ENCODE peak calls at places on chromosomes 3 and 15, in five cellular contexts. K is pancreas, Z is GM23338, A is neural progenitor cell, M is left ventricle myocardium inferior. G is an unnamed sample.

GRCh38 chr3:159816507-159816906 is 172.1 kb upstream of the IL12A start:
- DNase-seq in K (no peak), Z (no peak), A (no peak), M (no peak), G (no peak)

GRCh38 chr3:152030320-152030719 is 156.9 kb downstream of the SUCNR1 start:
- DNase-seq in K (no peak), Z (no peak), A (no peak), M (no peak), G (no peak)

GRCh38 chr3:113508966-113509365 is 6.0 kb downstream of the SPICE1 start:
- DNase-seq in K (no peak), Z (no peak), A (no peak), M (no peak), G (no peak)

GRCh38 chr3:116005404-116005803 is 382.1 kb downstream of the GAP43 start:
- DNase-seq in K (peak; percentile 6), Z (no peak), A (no peak), M (peak; percentile 12), G (no peak)

GRCh38 chr15:68431792-68432401 is at the start of gene ITGA11:
- DNase-seq in K (peak; percentile 55), Z (peak; percentile 90), A (peak; percentile 90), M (peak; percentile 83), G (no peak)

GRCh38 chr3:138861755-138862333 is 27.1 kb upstream of the PIK3CB start:
- DNase-seq in K (no peak), Z (peak; percentile 69), A (peak; percentile 61), M (no peak), G (no peak)

GRCh38 chr3:152400912-152401311 is 132.2 kb downstream of the MBNL1 start:
- DNase-seq in K (no peak), Z (no peak), A (no peak), M (no peak), G (no peak)

GRCh38 chr15:33320017-33320416 is 9.2 kb downstream of the RYR3 start:
- DNase-seq in K (no peak), Z (no peak), A (no peak), M (no peak), G (no peak)

GRCh38 chr3:159620873-159621272 is 367.8 kb upstream of the IL12A start:
- DNase-seq in K (no peak), Z (no peak), A (no peak), M (no peak), G (no peak)

GRCh38 chr3:127911421-127911931 is 3.6 kb upstream of the KBTBD12 start:
- DNase-seq in K (no peak), Z (no peak), A (no peak), M (no peak), G (no peak)

GRCh38 chr3:141218204-141218603 is 13.4 kb upstream of the PXYLP1 start:
- DNase-seq in K (no peak), Z (no peak), A (no peak), M (no peak), G (no peak)

GRCh38 chr15:56538901-56539545 is 74.1 kb upstream of the MNS1 start:
- DNase-seq in K (no peak), Z (no peak), A (no peak), M (no peak), G (no peak)

GRCh38 chr15:70752142-70752754 is 11.1 kb downstream of the UACA start:
- DNase-seq in K (no peak), Z (no peak), A (no peak), M (peak; percentile 79), G (no peak)

GRCh38 chr15:76467136-76467535 is 130.6 kb downstream of the ISL2 start:
- DNase-seq in K (no peak), Z (no peak), A (no peak), M (no peak), G (no peak)

GRCh38 chr3:52606373-52607085 is 70.1 kb downstream of the UQCC5 start:
- DNase-seq in K (peak; percentile 55), Z (no peak), A (no peak), M (no peak), G (peak; percentile 70)

GRCh38 chr15:94265009-94265408 is 33.6 kb downstream of the MCTP2 start:
- DNase-seq in K (no peak), Z (no peak), A (no peak), M (no peak), G (no peak)

GRCh38 chr3:40109641-40110490 is 199.6 kb upstream of the EIF1B start:
- DNase-seq in K (no peak), Z (peak; percentile 71), A (peak; percentile 54), M (no peak), G (no peak)

GRCh38 chr15:73950479-73951043 is 24.3 kb downstream of the LOXL1 start:
- DNase-seq in K (no peak), Z (no peak), A (no peak), M (no peak), G (no peak)

GRCh38 chr3:190076601-190077444 is 43.9 kb downstream of the P3H2 start:
- DNase-seq in K (no peak), Z (peak; percentile 54), A (peak; percentile 75), M (no peak), G (peak; percentile 38)

GRCh38 chr3:65030847-65031463 is 343.2 kb upstream of the ADAMTS9 start:
- DNase-seq in K (no peak), Z (no peak), A (no peak), M (no peak), G (no peak)

GRCh38 chr3:128548011-128548410 is 55.0 kb upstream of the GATA2 start:
- DNase-seq in K (no peak), Z (no peak), A (no peak), M (no peak), G (no peak)

GRCh38 chr3:44318929-44319328 is 19.6 kb upstream of the TCAIM start:
- DNase-seq in K (no peak), Z (peak; percentile 75), A (peak; percentile 35), M (no peak), G (no peak)

GRCh38 chr3:128469128-128469527 is 2.4 kb upstream of the DNAJB8 start:
- DNase-seq in K (no peak), Z (no peak), A (no peak), M (no peak), G (no peak)

GRCh38 chr15:74995779-74996765 is 709 bp downstream of the SCAMP5 start:
- DNase-seq in K (peak; percentile 72), Z (peak; percentile 74), A (peak; percentile 66), M (no peak), G (no peak)

GRCh38 chr15:66860844-66861243 is 158.8 kb downstream of the SMAD6 start:
- DNase-seq in K (no peak), Z (no peak), A (no peak), M (no peak), G (no peak)

GRCh38 chr15:29278436-29279099 is 8.9 kb upstream of the NSMCE3 start:
- DNase-seq in K (no peak), Z (no peak), A (no peak), M (no peak), G (no peak)

GRCh38 chr3:101249512-101249911 is 70.9 kb downstream of the IMPG2 start:
- DNase-seq in K (no peak), Z (no peak), A (no peak), M (no peak), G (no peak)

GRCh38 chr3:101253429-101253828 is 66.9 kb downstream of the IMPG2 start:
- DNase-seq in K (no peak), Z (no peak), A (no peak), M (no peak), G (no peak)

GRCh38 chr3:101255441-101255840 is 64.9 kb downstream of the IMPG2 start:
- DNase-seq in K (no peak), Z (no peak), A (no peak), M (no peak), G (no peak)

GRCh38 chr3:101252307-101252706 is 68.1 kb downstream of the IMPG2 start:
- DNase-seq in K (no peak), Z (no peak), A (no peak), M (no peak), G (no peak)

GRCh38 chr3:101252897-101253296 is 67.5 kb downstream of the IMPG2 start:
- DNase-seq in K (no peak), Z (peak; percentile 59), A (peak; percentile 36), M (no peak), G (no peak)
- H3K27ac ChIP-seq in K (no peak overlapping the region), Z (no peak overlapping the region), A (no peak overlapping the region), M (no peak overlapping the region), G (no peak overlapping the region)

DNA sequence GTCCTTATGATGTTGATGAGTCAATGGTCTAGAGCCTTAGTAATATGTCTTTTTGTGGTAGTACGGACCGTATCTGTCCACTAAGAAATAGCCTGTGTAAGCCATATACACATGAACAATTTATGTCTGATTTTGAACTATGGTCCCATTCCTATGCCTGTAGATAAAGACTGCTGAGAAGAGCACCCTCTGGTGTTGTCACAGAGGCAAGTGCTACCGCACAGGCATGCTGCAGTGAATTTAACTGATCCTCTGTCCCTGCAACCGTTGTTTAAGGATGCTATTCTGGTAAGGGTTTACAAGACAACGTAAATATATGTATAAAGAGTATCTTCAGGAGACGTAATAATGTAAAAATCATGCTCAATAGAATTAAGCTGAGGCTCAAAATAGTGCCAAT is 170.7 kb downstream of the UBE3A start:
- DNase-seq in K (no peak), Z (peak; percentile 66), A (peak; percentile 33), M (no peak), G (no peak)
- TF ChIP-seq CTCF in K (no peak), Z (peak; percentile 77), A (peak; percentile 60), M (peak; percentile 39), G (no peak)

GRCh38 chr3:121152573-121152972 is 244.6 kb downstream of the STXBP5L start:
- DNase-seq in K (no peak), Z (peak; percentile 36), A (peak; percentile 34), M (no peak), G (no peak)
- H3K4me3 ChIP-seq in K (no peak overlapping the region), Z (no peak overlapping the region), A (no peak overlapping the region), M (no peak overlapping the region), G (no peak overlapping the region)

GRCh38 chr15:92891533-92892200 is 8.5 kb upstream of the CHD2 start:
- DNase-seq in K (no peak), Z (no peak), A (no peak), M (no peak), G (no peak)

GRCh38 chr15:92887869-92888268 is 12.3 kb upstream of the CHD2 start:
- DNase-seq in K (no peak), Z (no peak), A (no peak), M (no peak), G (no peak)

GRCh38 chr15:92886815-92887214 is 13.3 kb upstream of the CHD2 start:
- DNase-seq in K (no peak), Z (no peak), A (no peak), M (no peak), G (no peak)

GRCh38 chr15:92892201-92892555 is 7.9 kb upstream of the CHD2 start:
- DNase-seq in K (no peak), Z (no peak), A (no peak), M (no peak), G (no peak)

GRCh38 chr15:92889390-92890113 is 10.6 kb upstream of the CHD2 start:
- DNase-seq in K (no peak), Z (no peak), A (no peak), M (no peak), G (no peak)
- H3K27ac ChIP-seq in K (peak overlapping the region; percentile 100), Z (no peak overlapping the region), A (peak overlapping the region; percentile 53), M (peak overlapping the region; percentile 99), G (peak overlapping the region; percentile 22)

GRCh38 chr15:90214553-90215205 is 13.5 kb downstream of the SEMA4B start:
- DNase-seq in K (no peak), Z (peak; percentile 66), A (no peak), M (no peak), G (no peak)
- TF ChIP-seq CTCF in K (no peak), Z (peak; percentile 33), A (peak; percentile 18), M (peak; percentile 37), G (no peak)